ENCODE peak calls at places on chromosome 17, in nine cellular contexts. Z, H, P, U, G, K, T, N and M are unnamed samples.
A peak's percentile ranks its signal among the peaks of the same experiment; 100 is the strongest.

GRCh38 chr17:35089846-35090193 is 26.3 kb upstream of the RFFL start:
- DNase-seq in H (no peak), Z (no peak), U (peak; percentile 9), P (no peak), N (no peak), K (peak; percentile 76), T (no peak), G (no peak), M (peak; percentile 43)

GRCh38 chr17:70517808-70518207 is 348.5 kb downstream of the KCNJ2 start:
- DNase-seq in N (no peak), U (no peak), G (no peak), K (peak; percentile 33), Z (no peak), P (no peak), H (no peak), T (no peak), M (no peak)

GRCh38 chr17:17742133-17742621 is 60.9 kb downstream of the RAI1 start:
- DNase-seq in P (no peak), U (no peak), T (no peak), H (no peak), N (no peak), K (no peak), Z (no peak), G (no peak), M (no peak)

GRCh38 chr17:77864234-77865108 is 94.0 kb upstream of the TNRC6C start:
- DNase-seq in T (no peak), G (no peak), U (no peak), P (no peak), H (no peak), Z (no peak), N (no peak), K (no peak), M (no peak)

GRCh38 chr17:18011286-18011685 is 27.7 kb downstream of the ATPAF2 start:
- DNase-seq in G (no peak), Z (no peak), K (no peak), H (no peak), U (no peak), P (no peak), N (no peak), T (no peak), M (no peak)

GRCh38 chr17:78343099-78343432 is 16.8 kb downstream of the SOCS3 start:
- DNase-seq in N (no peak), G (no peak), K (peak; percentile 43), P (no peak), T (peak; percentile 94), H (no peak), Z (peak; percentile 85), U (no peak), M (no peak)

GRCh38 chr17:73343168-73343634 is 31.4 kb upstream of the CDC42EP4 start:
- DNase-seq in N (no peak), H (no peak), T (no peak), Z (no peak), G (no peak), P (no peak), U (no peak), K (no peak), M (no peak)

GRCh38 chr17:60139438-60140285 is 10.1 kb upstream of the CA4 start:
- DNase-seq in Z (peak; percentile 24), K (peak; percentile 34), T (no peak), H (peak; percentile 78), P (peak; percentile 38), U (peak; percentile 67), G (peak; percentile 65), N (peak; percentile 58), M (peak; percentile 67)

GRCh38 chr17:62664336-62665120 is 37.1 kb downstream of the MRC2 start:
- DNase-seq in U (no peak), G (no peak), H (no peak), T (no peak), Z (no peak), P (no peak), N (no peak), K (no peak), M (no peak)

GRCh38 chr17:39114744-39115534 is 36.5 kb downstream of the PLXDC1 start:
- DNase-seq in Z (no peak), N (no peak), H (no peak), G (no peak), K (no peak), U (no peak), P (no peak), T (no peak), M (no peak)

GRCh38 chr17:82836823-82837357 is 2.9 kb downstream of the ZNF750 start:
- DNase-seq in U (no peak), P (no peak), K (peak; percentile 34), Z (no peak), T (no peak), N (no peak), G (no peak), H (no peak), M (no peak)

GRCh38 chr17:78416791-78417530 is 38.5 kb downstream of the PGS1 start:
- DNase-seq in T (no peak), P (no peak), Z (no peak), U (no peak), H (no peak), G (no peak), K (no peak), N (no peak), M (no peak)

GRCh38 chr17:60391419-60392041 is 403 bp downstream of the USP32 start:
- DNase-seq in T (no peak), P (no peak), G (no peak), N (no peak), K (no peak), U (no peak), Z (no peak), H (no peak), M (no peak)

GRCh38 chr17:38879878-38880727 is 10.2 kb downstream of the LASP1 start:
- DNase-seq in K (peak; percentile 76), H (no peak), T (no peak), P (no peak), U (no peak), G (no peak), N (no peak), Z (peak; percentile 69), M (peak; percentile 53)

GRCh38 chr17:4147751-4148310 is 4.8 kb downstream of the CYB5D2 start:
- DNase-seq in T (no peak), U (no peak), K (no peak), Z (no peak), G (no peak), H (no peak), N (no peak), P (no peak), M (no peak)

GRCh38 chr17:1179635-1180433 is at the start of gene ABR:
- DNase-seq in T (no peak), N (peak; percentile 44), P (no peak), G (peak; percentile 72), U (peak; percentile 41), K (no peak), Z (no peak), H (peak; percentile 80), M (no peak)

GRCh38 chr17:76539631-76540271 is at the start of gene PRCD:
- DNase-seq in Z (no peak), U (no peak), T (peak; percentile 69), G (no peak), H (no peak), P (no peak), N (no peak), K (no peak), M (no peak)

GRCh38 chr17:59155439-59156177 is at the start of gene PRR11:
- DNase-seq in Z (peak; percentile 100), T (no peak), G (peak; percentile 94), H (peak; percentile 89), N (peak; percentile 79), P (peak; percentile 50), K (peak; percentile 99), U (peak; percentile 94), M (peak; percentile 100)

GRCh38 chr17:75878174-75878998 is at the start of gene TRIM47:
- DNase-seq in T (peak; percentile 92), H (no peak), N (no peak), Z (no peak), K (peak; percentile 26), U (no peak), G (no peak), P (no peak), M (peak; percentile 54)

GRCh38 chr17:17041018-17041521 is 1.2 kb upstream of the MPRIP start:
- DNase-seq in N (no peak), H (no peak), Z (no peak), P (no peak), K (peak; percentile 61), G (no peak), U (no peak), T (no peak), M (no peak)

GRCh38 chr17:7263071-7263800 is 958 bp upstream of the CLDN7 start:
- DNase-seq in K (peak; percentile 32), T (no peak), Z (no peak), P (no peak), U (no peak), N (no peak), H (peak; percentile 38), G (peak; percentile 18), M (no peak)

GRCh38 chr17:30278032-30278431 is 13.7 kb downstream of the BLMH start:
- DNase-seq in Z (no peak), U (no peak), G (no peak), H (no peak), T (no peak), K (peak; percentile 12), N (no peak), P (no peak), M (peak; percentile 23)

GRCh38 chr17:40118093-40118492 is 3.7 kb upstream of the MSL1 start:
- DNase-seq in G (no peak), U (no peak), K (no peak), H (no peak), Z (no peak), N (no peak), T (no peak), P (no peak), M (no peak)

GRCh38 chr17:37043201-37043600 is 94.4 kb downstream of the AATF start:
- DNase-seq in N (no peak), T (no peak), P (no peak), U (no peak), H (no peak), K (peak; percentile 20), G (no peak), Z (no peak), M (no peak)

GRCh38 chr17:7440823-7441174 is 1.5 kb downstream of the FGF11 start:
- DNase-seq in T (no peak), H (peak; percentile 78), P (no peak), N (no peak), U (no peak), Z (no peak), K (peak; percentile 25), G (no peak), M (no peak)

GRCh38 chr17:6384481-6384880 is 50.4 kb downstream of the AIPL1 start:
- DNase-seq in K (no peak), T (no peak), Z (no peak), P (no peak), H (no peak), G (no peak), U (no peak), N (no peak), M (no peak)

GRCh38 chr17:71926746-71927398 is 193.9 kb upstream of the SOX9 start:
- DNase-seq in P (no peak), U (no peak), K (no peak), H (no peak), T (no peak), G (no peak), N (no peak), Z (no peak), M (no peak)

GRCh38 chr17:65332375-65332774 is 195.2 kb downstream of the RGS9 start:
- DNase-seq in N (no peak), Z (no peak), T (no peak), P (no peak), H (no peak), U (no peak), G (no peak), K (peak; percentile 51), M (peak; percentile 17)

GRCh38 chr17:79341529-79341780 is 266.8 kb downstream of the ENGASE start:
- DNase-seq in T (no peak), G (no peak), U (no peak), P (no peak), N (no peak), Z (no peak), H (no peak), K (no peak), M (no peak)

GRCh38 chr17:80763293-80763867 is 218.7 kb downstream of the RPTOR start:
- DNase-seq in Z (no peak), G (no peak), K (no peak), T (no peak), N (no peak), U (no peak), P (no peak), H (no peak), M (no peak)

GRCh38 chr17:30340957-30341356 is 7.1 kb upstream of the TMIGD1 start:
- DNase-seq in H (no peak), Z (peak; percentile 23), K (no peak), T (no peak), P (no peak), U (no peak), G (no peak), N (no peak), M (no peak)